ENCODE peak calls at places on chromosomes 12 and 14, in four cellular contexts. One of them, this sample, is unnamed.

GRCh38 chr12:95605087-95605486 is 53.8 kb upstream of the USP44 start:
- DNase-seq in CD8-positive, alpha-beta memory T cell: no peak
- DNase-seq in fibroblast of lung: peak
- DNase-seq in Peyer's patch: no peak
- DNase-seq in this sample: no peak

GRCh38 chr14:88225721-88226120 is 97.3 kb downstream of the KCNK10 start:
- DNase-seq in Peyer's patch: no peak
- DNase-seq in CD8-positive, alpha-beta memory T cell: no peak
- DNase-seq in fibroblast of lung: no peak
- DNase-seq in this sample: no peak

GRCh38 chr12:129659927-129660326 is 243.9 kb downstream of the TMEM132D start:
- DNase-seq in fibroblast of lung: peak
- DNase-seq in CD8-positive, alpha-beta memory T cell: no peak
- DNase-seq in Peyer's patch: no peak
- DNase-seq in this sample: no peak

GRCh38 chr14:58299665-58300202 is 1.4 kb downstream of the ARID4A start:
- DNase-seq in fibroblast of lung: no peak
- DNase-seq in Peyer's patch: no peak
- DNase-seq in CD8-positive, alpha-beta memory T cell: no peak
- DNase-seq in this sample: no peak

GRCh38 chr14:31229638-31230229 is 22.1 kb upstream of the HECTD1 start:
- DNase-seq in Peyer's patch: peak
- DNase-seq in fibroblast of lung: peak
- DNase-seq in CD8-positive, alpha-beta memory T cell: no peak
- DNase-seq in this sample: no peak

GRCh38 chr14:55957950-55958349 is 160.3 kb upstream of the PELI2 start:
- DNase-seq in fibroblast of lung: peak
- DNase-seq in Peyer's patch: no peak
- DNase-seq in CD8-positive, alpha-beta memory T cell: no peak
- DNase-seq in this sample: no peak

GRCh38 chr12:45543887-45544286 is 185.6 kb upstream of the ARID2 start:
- DNase-seq in fibroblast of lung: peak
- DNase-seq in CD8-positive, alpha-beta memory T cell: peak
- DNase-seq in Peyer's patch: no peak
- DNase-seq in this sample: peak

GRCh38 chr12:78290606-78291345 is 460.1 kb downstream of the NAV3 start:
- DNase-seq in Peyer's patch: no peak
- DNase-seq in fibroblast of lung: peak
- DNase-seq in CD8-positive, alpha-beta memory T cell: no peak
- DNase-seq in this sample: no peak

GRCh38 chr12:105279460-105280056 is 43.6 kb upstream of the APPL2 start:
- DNase-seq in fibroblast of lung: no peak
- DNase-seq in CD8-positive, alpha-beta memory T cell: peak
- DNase-seq in Peyer's patch: no peak
- DNase-seq in this sample: peak

GRCh38 chr14:21100931-21101330 is at the start of gene TMEM253:
- DNase-seq in fibroblast of lung: no peak
- DNase-seq in CD8-positive, alpha-beta memory T cell: no peak
- DNase-seq in Peyer's patch: peak
- DNase-seq in this sample: no peak

GRCh38 chr12:11927311-11927935 is 143.3 kb upstream of the BCL2L14 start:
- DNase-seq in Peyer's patch: no peak
- DNase-seq in CD8-positive, alpha-beta memory T cell: no peak
- DNase-seq in fibroblast of lung: peak
- DNase-seq in this sample: no peak

GRCh38 chr14:99506269-99506668 is 25.1 kb downstream of the CCNK start:
- DNase-seq in fibroblast of lung: no peak
- DNase-seq in CD8-positive, alpha-beta memory T cell: no peak
- DNase-seq in Peyer's patch: no peak
- DNase-seq in this sample: no peak

GRCh38 chr12:45974171-45974719 is 16.1 kb downstream of the SCAF11 start:
- DNase-seq in CD8-positive, alpha-beta memory T cell: no peak
- DNase-seq in Peyer's patch: no peak
- DNase-seq in fibroblast of lung: peak
- DNase-seq in this sample: no peak

GRCh38 chr12:28770329-28770728 is 378.7 kb upstream of the FAR2 start:
- DNase-seq in CD8-positive, alpha-beta memory T cell: no peak
- DNase-seq in Peyer's patch: no peak
- DNase-seq in fibroblast of lung: no peak
- DNase-seq in this sample: no peak

GRCh38 chr12:6962285-6963015 is 8.0 kb downstream of the PHB2 start:
- DNase-seq in fibroblast of lung: no peak
- DNase-seq in Peyer's patch: peak
- DNase-seq in CD8-positive, alpha-beta memory T cell: no peak
- DNase-seq in this sample: no peak

GRCh38 chr12:106633451-106633823 is 50.6 kb downstream of the RFX4 start:
- DNase-seq in CD8-positive, alpha-beta memory T cell: no peak
- DNase-seq in fibroblast of lung: peak
- DNase-seq in Peyer's patch: no peak
- DNase-seq in this sample: no peak

GRCh38 chr14:103552011-103552797 is 10.3 kb downstream of the BAG5 start:
- DNase-seq in CD8-positive, alpha-beta memory T cell: no peak
- DNase-seq in Peyer's patch: no peak
- DNase-seq in fibroblast of lung: peak
- DNase-seq in this sample: no peak

GRCh38 chr12:19273482-19274330 is 144.2 kb downstream of the PLEKHA5 start:
- DNase-seq in CD8-positive, alpha-beta memory T cell: peak
- DNase-seq in fibroblast of lung: peak
- DNase-seq in Peyer's patch: no peak
- DNase-seq in this sample: no peak